ENCODE peak calls at places on chromosomes 6 and 20, in seven cellular contexts. H is fibroblast of villous mesenchyme, Y is dorsolateral prefrontal cortex, J is body of pancreas, S is progenitor cell of endocrine pancreas, P is cardiac muscle cell, G is fibroblast of lung. F is an unnamed sample.
A peak's percentile ranks its signal among the peaks of the same experiment; 100 is the strongest.

GRCh38 chr20:49759266-49759950 is 45.7 kb upstream of the B4GALT5 start:
- DNase-seq in P (no peak), G (no peak), J (no peak), Y (no peak), S (no peak), H (no peak), F (no peak)

GRCh38 chr20:45911486-45912343 is at the start of gene PLTP:
- DNase-seq in J (peak; percentile 75), G (peak; percentile 77), Y (no peak), H (peak; percentile 76), S (peak; percentile 50), P (peak; percentile 85), F (peak; percentile 79)

GRCh38 chr20:63495771-63496403 is 3.0 kb downstream of the EEF1A2 start:
- DNase-seq in G (peak; percentile 18), S (peak; percentile 76), H (peak; percentile 41), P (peak; percentile 82), J (peak; percentile 61), Y (peak; percentile 48), F (peak; percentile 75)

GRCh38 chr6:7725412-7725811 is 487 bp upstream of the BMP6 start:
- DNase-seq in H (no peak), P (no peak), G (no peak), S (no peak), Y (no peak), J (no peak), F (no peak)

GRCh38 chr20:2800590-2801458 is at the start of gene CPXM1:
- DNase-seq in P (peak; percentile 68), J (no peak), G (no peak), S (peak; percentile 61), Y (no peak), H (no peak), F (no peak)

GRCh38 chr20:32314768-32315167 is 37.3 kb downstream of the KIF3B start:
- DNase-seq in P (no peak), Y (no peak), S (no peak), G (no peak), J (no peak), H (no peak), F (no peak)

GRCh38 chr6:143414769-143415168 is 35.7 kb downstream of the ADAT2 start:
- DNase-seq in P (no peak), H (no peak), Y (no peak), S (no peak), J (no peak), G (no peak), F (no peak)

GRCh38 chr6:157518399-157519250 is 137.6 kb downstream of the ZDHHC14 start:
- DNase-seq in G (no peak), J (no peak), S (no peak), Y (no peak), H (peak; percentile 28), P (no peak), F (peak; percentile 65)

GRCh38 chr6:16168858-16169257 is 40.0 kb downstream of the MYLIP start:
- DNase-seq in S (no peak), P (peak; percentile 53), H (peak; percentile 53), J (no peak), Y (no peak), G (peak; percentile 24), F (no peak)

GRCh38 chr6:358432-358831 is 33.1 kb upstream of the IRF4 start:
- DNase-seq in J (no peak), S (no peak), G (no peak), H (no peak), Y (no peak), P (no peak), F (no peak)

DNA sequence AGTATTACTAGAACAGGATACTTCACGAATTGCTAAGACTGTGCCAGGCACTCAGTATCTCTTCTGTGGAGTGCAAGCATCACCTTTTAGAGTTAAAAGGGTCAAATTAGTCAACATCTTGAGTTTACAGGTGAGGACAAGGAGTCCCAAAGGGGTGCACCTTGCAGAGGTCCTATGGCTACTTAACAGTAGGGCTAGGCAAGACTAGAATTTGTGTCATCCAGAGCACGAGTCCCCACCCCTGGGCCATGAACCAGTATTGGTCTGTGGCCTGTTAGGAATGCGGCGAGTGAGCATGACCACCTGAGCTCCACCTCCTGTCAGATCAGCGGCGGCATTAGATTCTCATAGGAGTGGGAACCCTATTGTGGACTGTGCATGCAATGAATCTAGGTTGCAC is 10.5 kb upstream of the DSTN start:
- DNase-seq in H (no peak), P (no peak), G (peak; percentile 20), J (peak; percentile 47), Y (no peak), S (no peak), F (no peak)
- TF ChIP-seq CTCF in H (no peak), P (no peak), G (no peak), J (no peak), Y (no peak), S (no peak), F (no peak)

GRCh38 chr6:40477246-40478126 is 109.7 kb downstream of the LRFN2 start:
- DNase-seq in G (no peak), Y (no peak), H (peak; percentile 1), P (peak; percentile 25), J (no peak), S (no peak), F (no peak)

GRCh38 chr6:40473026-40473425 is 114.1 kb downstream of the LRFN2 start:
- DNase-seq in G (no peak), Y (no peak), J (no peak), S (no peak), P (no peak), H (no peak), F (no peak)

GRCh38 chr6:40472354-40472753 is 114.8 kb downstream of the LRFN2 start:
- DNase-seq in J (no peak), G (no peak), P (no peak), S (no peak), H (no peak), Y (no peak), F (no peak)

GRCh38 chr6:40476673-40477072 is 110.5 kb downstream of the LRFN2 start:
- DNase-seq in P (no peak), S (no peak), H (no peak), J (no peak), Y (no peak), G (no peak), F (no peak)

GRCh38 chr6:40474937-40475336 is 112.2 kb downstream of the LRFN2 start:
- DNase-seq in H (no peak), J (no peak), S (no peak), P (no peak), G (no peak), Y (no peak), F (no peak)
- TF ChIP-seq CTCF in H (no peak), J (no peak), S (no peak), P (no peak), G (no peak), Y (no peak), F (no peak)

DNA sequence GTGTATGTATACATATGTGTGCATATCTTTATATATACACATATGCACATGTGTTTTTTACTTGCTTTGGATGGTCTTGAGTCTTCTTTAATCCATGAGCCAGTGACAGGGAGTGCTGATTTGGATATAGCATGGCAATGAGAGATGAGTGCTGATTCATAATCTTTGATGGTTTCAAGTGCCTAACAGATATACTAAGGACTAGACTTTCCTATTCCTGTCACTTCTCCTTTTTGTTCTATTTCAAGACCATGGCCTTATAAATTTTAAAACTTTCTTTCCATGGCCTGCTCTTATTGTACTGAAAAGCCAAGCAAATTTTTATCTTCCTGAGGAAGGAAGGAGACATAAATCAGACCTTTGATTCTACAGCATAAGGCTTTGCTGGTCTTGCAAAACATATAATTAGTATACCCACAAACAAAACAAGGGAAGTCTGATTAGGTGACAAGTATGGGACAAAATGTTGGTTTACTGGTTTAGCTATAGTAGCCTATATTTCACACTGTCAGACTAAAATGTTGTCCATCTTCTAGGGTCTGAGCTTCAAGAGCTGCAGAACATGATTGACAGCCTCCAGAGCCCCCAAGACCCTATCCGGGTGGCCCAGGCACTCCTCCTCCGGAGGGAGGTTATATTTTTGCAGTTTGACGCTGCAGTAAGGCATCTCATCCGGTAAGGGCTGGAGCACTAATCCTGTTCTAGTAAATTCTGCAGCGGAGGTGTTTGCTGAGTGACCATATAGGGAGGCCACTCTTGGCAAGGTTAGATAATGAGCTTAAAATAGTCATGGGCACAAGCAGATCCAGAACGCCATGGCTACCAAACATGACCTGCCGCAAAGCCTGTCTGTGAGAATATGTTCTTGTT is 82.3 kb downstream of the CD164 start:
- DNase-seq in Y (no peak), J (peak; percentile 80), P (peak; percentile 90), S (no peak), H (no peak), G (no peak), F (no peak)
- TF ChIP-seq CTCF in Y (no peak), J (no peak), P (no peak), S (no peak), H (no peak), G (no peak), F (no peak)

DNA sequence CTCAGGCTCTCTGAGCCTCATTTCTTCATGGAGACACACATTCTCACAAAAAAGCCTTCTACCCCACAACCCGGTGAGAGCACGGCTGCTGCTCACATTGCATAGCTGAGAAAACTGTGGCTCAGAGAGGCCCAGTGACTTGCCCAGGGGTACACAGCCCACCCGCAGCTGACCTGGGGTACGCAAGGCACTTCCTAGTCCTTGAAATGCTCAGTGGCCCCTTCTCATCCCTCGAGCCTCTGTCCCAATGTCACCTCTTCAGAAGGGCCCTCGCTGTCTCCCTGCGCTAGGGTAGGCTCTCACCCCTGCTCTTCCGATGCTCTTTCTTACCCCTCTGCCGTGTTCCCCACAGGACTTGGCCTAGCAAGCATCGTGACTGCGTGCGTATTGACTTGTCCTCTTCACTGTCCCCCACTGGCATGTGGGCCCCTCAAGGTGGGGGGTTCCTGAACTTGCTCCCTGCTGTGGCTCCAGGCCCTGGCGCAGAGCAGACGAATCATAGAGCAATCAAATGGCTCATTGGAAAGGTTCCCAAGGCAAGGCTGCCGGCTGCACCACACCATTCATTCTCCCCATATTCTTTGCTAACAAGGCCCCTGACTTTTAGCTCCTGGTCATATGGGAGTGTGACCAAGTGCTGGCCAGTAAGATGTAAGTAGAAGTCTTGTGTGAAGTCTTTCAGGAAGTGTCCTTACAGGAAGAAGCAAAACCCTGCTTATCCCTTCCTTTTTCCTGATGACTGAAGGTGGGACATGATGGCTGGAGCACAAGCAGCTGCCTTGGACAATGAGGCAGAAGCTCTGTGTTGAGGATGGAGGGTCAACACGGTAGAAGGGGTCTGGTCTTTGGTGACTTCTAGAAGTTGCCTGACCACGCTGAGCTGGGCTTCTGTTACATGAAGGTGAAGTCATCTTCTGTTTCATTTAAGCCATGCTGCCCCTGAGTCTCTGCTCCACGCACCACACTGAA is 22.7 kb downstream of the PCK1 start:
- DNase-seq in P (no peak), G (no peak), H (no peak), S (no peak), J (no peak), Y (no peak), F (no peak)
- TF ChIP-seq CTCF in P (no peak), G (no peak), H (no peak), S (no peak), J (no peak), Y (no peak), F (no peak)

GRCh38 chr6:161353208-161353613 is 79.3 kb upstream of the AGPAT4 start:
- DNase-seq in Y (no peak), J (no peak), G (no peak), H (no peak), S (no peak), P (peak; percentile 49), F (no peak)
- TF ChIP-seq CTCF in Y (peak; percentile 49), J (no peak), G (no peak), H (peak; percentile 35), S (peak; percentile 41), P (peak; percentile 34), F (no peak)